ENCODE peak calls at places on chromosomes 13 and 19, in four cellular contexts. U is stromal cell of bone marrow; S is GM23338; Y is activated T-cell treated with anti-CD3 and anti-CD28 coated beads, Interleukin-2, amount 50 U/mL, for 72 hours. H is an unnamed sample.

GRCh38 chr13:109146912-109147624 is 517.7 kb downstream of the MYO16 start:
- DNase-seq in S (no peak), U (no peak), Y (no peak), H (no peak)

GRCh38 chr13:30866692-30867669 is 39.1 kb upstream of the MEDAG start:
- DNase-seq in Y (no peak), U (no peak), S (no peak), H (no peak)

GRCh38 chr13:99496322-99497142 is 4.7 kb upstream of the TM9SF2 start:
- DNase-seq in S (peak; percentile 67), U (peak; percentile 90), Y (peak; percentile 77), H (no peak)

GRCh38 chr13:94305463-94305862 is 174.0 kb downstream of the DCT start:
- DNase-seq in U (peak; percentile 71), S (no peak), Y (no peak), H (no peak)

GRCh38 chr13:98476106-98476505 is 100.8 kb downstream of the STK24 start:
- DNase-seq in Y (peak; percentile 60), U (no peak), S (peak; percentile 80), H (no peak)

GRCh38 chr13:55627221-55627620 is 1513.5 kb upstream of the PRR20A start:
- DNase-seq in S (no peak), U (no peak), Y (no peak), H (no peak)

GRCh38 chr13:58655086-58655485 is 1023.5 kb downstream of the PCDH17 start:
- DNase-seq in Y (no peak), S (no peak), U (no peak), H (no peak)

GRCh38 chr13:98577823-98578285 is 947 bp upstream of the STK24 start:
- DNase-seq in Y (no peak), U (no peak), S (no peak), H (no peak)

GRCh38 chr13:75255159-75255558 is 226.8 kb downstream of the TBC1D4 start:
- DNase-seq in S (no peak), Y (no peak), U (no peak), H (no peak)

GRCh38 chr19:55369651-55370304 is 485 bp downstream of the IL11 start:
- DNase-seq in U (no peak), S (peak; percentile 94), Y (peak; percentile 49), H (peak; percentile 87)

GRCh38 chr13:91375119-91375729 is 23.2 kb upstream of the GPC5 start:
- DNase-seq in S (peak; percentile 51), U (peak; percentile 3), Y (no peak), H (no peak)

GRCh38 chr19:47005873-47006272 is 13.8 kb upstream of the NPAS1 start:
- DNase-seq in Y (no peak), U (no peak), S (peak; percentile 45), H (no peak)

GRCh38 chr19:29878973-29879654 is 62.9 kb upstream of the URI1 start:
- DNase-seq in S (peak; percentile 50), U (peak; percentile 39), Y (no peak), H (no peak)

GRCh38 chr13:30142502-30143211 is 164.7 kb downstream of the KATNAL1 start:
- DNase-seq in Y (peak; percentile 27), U (peak; percentile 86), S (peak; percentile 28), H (no peak)

GRCh38 chr19:49453757-49454248 is 778 bp downstream of the ALDH16A1 start:
- DNase-seq in S (no peak), U (no peak), Y (no peak), H (no peak)

GRCh38 chr19:54803410-54803809 is at the start of gene KIR2DL4:
- DNase-seq in Y (peak; percentile 28), U (no peak), S (no peak), H (no peak)

GRCh38 chr13:110338441-110339101 is 31.5 kb downstream of the COL4A2 start:
- DNase-seq in U (no peak), Y (no peak), S (no peak), H (no peak)

GRCh38 chr19:10815969-10816635 is 19.9 kb downstream of the TMED1 start:
- DNase-seq in S (peak; percentile 13), U (peak; percentile 33), Y (no peak), H (no peak)